ENCODE peak calls at places on chromosome 17, in seven cellular contexts. I is HCT116, O is WTC11, B is GM12878, K is HepG2, P is K562, A is H1. T is an unnamed sample.

GRCh38 chr17:58666858-58667267 is 25.0 kb downstream of the TEX14 start:
- DNase-seq in I (peak), O (no peak), B (no peak), K (no peak), P (peak), A (no peak), T (no peak)

GRCh38 chr17:5772720-5773119 is 188.4 kb upstream of the NLRP1 start:
- DNase-seq in I (no peak), O (no peak), B (no peak), K (no peak), P (no peak), A (no peak), T (no peak)

GRCh38 chr17:2468270-2468669 is 43.4 kb downstream of the METTL16 start:
- DNase-seq in I (no peak), O (no peak), B (no peak), K (no peak), P (no peak), A (no peak), T (no peak)

GRCh38 chr17:67559381-67559966 is 158.3 kb upstream of the NOL11 start:
- DNase-seq in I (no peak), O (peak), B (no peak), K (no peak), P (peak), A (peak), T (no peak)

GRCh38 chr17:48576479-48577309 is 1.5 kb downstream of the HOXB4 start:
- DNase-seq in I (no peak), O (no peak), B (no peak), K (no peak), P (peak), A (no peak), T (no peak)

GRCh38 chr17:1977583-1978395 is 47.3 kb downstream of the RTN4RL1 start:
- DNase-seq in I (no peak), O (peak), B (no peak), K (no peak), P (no peak), A (peak), T (no peak)

GRCh38 chr17:17305282-17305801 is 2.2 kb downstream of the NT5M start:
- DNase-seq in I (no peak), O (no peak), B (peak), K (peak), P (peak), A (no peak), T (no peak)

GRCh38 chr17:72782985-72783701 is 309.3 kb downstream of the SLC39A11 start:
- DNase-seq in I (no peak), O (no peak), B (no peak), K (peak), P (no peak), A (no peak), T (no peak)

GRCh38 chr17:30380106-30380420 is 1.3 kb downstream of the CPD start:
- DNase-seq in I (no peak), O (no peak), B (peak), K (no peak), P (no peak), A (no peak), T (no peak)

GRCh38 chr17:7634384-7634783 is 4.4 kb downstream of the SHBG start:
- DNase-seq in I (no peak), O (peak), B (no peak), K (no peak), P (peak), A (peak), T (peak)

GRCh38 chr17:14699569-14700190 is 398.8 kb downstream of the HS3ST3B1 start:
- DNase-seq in I (no peak), O (no peak), B (no peak), K (peak), P (no peak), A (no peak), T (no peak)

GRCh38 chr17:50328360-50328759 is 17.6 kb upstream of the XYLT2 start:
- DNase-seq in I (no peak), O (no peak), B (no peak), K (no peak), P (no peak), A (no peak), T (no peak)

GRCh38 chr17:1947229-1947742 is 77.8 kb downstream of the RTN4RL1 start:
- DNase-seq in I (no peak), O (no peak), B (no peak), K (peak), P (no peak), A (no peak), T (no peak)

GRCh38 chr17:9074106-9074505 is 52.8 kb downstream of the NTN1 start:
- DNase-seq in I (peak), O (no peak), B (no peak), K (no peak), P (no peak), A (no peak), T (no peak)
- TF ChIP-seq SP1 in I (peak), O (no peak), B (no peak), K (no peak), P (no peak), A (no peak), T (no peak)

GRCh38 chr17:42679001-42679491 is 2.3 kb upstream of the PLEKHH3 start:
- DNase-seq in I (no peak), O (no peak), B (no peak), K (peak), P (peak), A (no peak), T (no peak)
- TF ChIP-seq SP1 in I (no peak), O (no peak), B (no peak), K (no peak), P (no peak), A (no peak), T (no peak)

DNA sequence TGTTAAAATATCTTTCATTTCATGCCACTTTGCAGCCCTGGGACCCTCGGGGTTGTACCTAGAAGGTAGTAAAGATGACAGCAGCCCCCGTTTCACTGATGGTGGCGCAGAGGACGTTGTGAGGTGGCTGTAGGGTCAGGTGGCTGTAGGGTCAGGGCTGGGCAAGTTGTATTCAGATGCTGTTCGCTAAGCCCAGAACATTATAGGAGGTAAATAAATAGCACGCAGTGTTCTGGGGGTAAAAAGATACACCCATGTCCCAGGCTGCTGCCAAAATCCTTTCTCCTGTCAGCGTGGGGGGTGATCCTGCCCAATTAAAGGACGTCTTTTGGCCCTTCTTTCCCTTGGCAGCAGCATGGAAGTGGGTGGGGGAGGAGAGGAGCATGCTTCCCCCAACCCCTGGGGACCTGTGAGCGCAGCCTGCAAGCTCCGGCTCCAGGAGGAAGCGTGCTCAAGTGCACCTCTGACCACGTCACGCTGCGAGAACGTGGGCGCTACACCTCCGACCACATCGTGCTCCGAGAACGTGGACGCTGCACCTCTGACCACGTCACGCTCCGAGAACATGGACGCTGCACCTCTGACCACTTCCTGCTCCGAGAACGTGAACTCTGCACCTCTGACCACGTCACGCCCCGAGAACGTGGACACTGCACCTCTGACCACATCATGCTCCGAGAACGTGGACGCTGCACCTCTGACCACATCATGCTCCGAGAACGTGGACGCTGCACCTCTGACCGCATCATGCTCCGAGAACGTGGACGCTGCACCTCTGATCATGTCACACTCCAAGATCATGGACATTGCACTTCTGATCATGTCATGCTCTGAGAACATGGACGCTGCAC is 182.1 kb downstream of the RPTOR start:
- DNase-seq in I (no peak), O (no peak), B (no peak), K (no peak), P (no peak), A (no peak), T (no peak)
- TF ChIP-seq SP1 in I (no peak), O (no peak), B (no peak), K (no peak), P (no peak), A (no peak), T (no peak)

GRCh38 chr17:57580055-57580739 is 164.9 kb downstream of the CCDC182 start:
- DNase-seq in I (no peak), O (no peak), B (no peak), K (peak), P (no peak), A (no peak), T (no peak)

GRCh38 chr17:57578608-57578990 is 166.5 kb downstream of the CCDC182 start:
- DNase-seq in I (no peak), O (no peak), B (peak), K (no peak), P (no peak), A (no peak), T (no peak)

GRCh38 chr17:57579245-57579644 is 165.9 kb downstream of the CCDC182 start:
- DNase-seq in I (no peak), O (no peak), B (no peak), K (no peak), P (no peak), A (no peak), T (no peak)

GRCh38 chr17:57576744-57577143 is 168.4 kb downstream of the CCDC182 start:
- DNase-seq in I (no peak), O (no peak), B (no peak), K (no peak), P (no peak), A (no peak), T (no peak)

GRCh38 chr17:57577751-57578607 is 167.1 kb downstream of the CCDC182 start:
- DNase-seq in I (no peak), O (no peak), B (no peak), K (peak), P (no peak), A (no peak), T (peak)
- TF ChIP-seq SP1 in I (no peak), O (no peak), B (no peak), K (no peak), P (no peak), A (no peak), T (no peak)

DNA sequence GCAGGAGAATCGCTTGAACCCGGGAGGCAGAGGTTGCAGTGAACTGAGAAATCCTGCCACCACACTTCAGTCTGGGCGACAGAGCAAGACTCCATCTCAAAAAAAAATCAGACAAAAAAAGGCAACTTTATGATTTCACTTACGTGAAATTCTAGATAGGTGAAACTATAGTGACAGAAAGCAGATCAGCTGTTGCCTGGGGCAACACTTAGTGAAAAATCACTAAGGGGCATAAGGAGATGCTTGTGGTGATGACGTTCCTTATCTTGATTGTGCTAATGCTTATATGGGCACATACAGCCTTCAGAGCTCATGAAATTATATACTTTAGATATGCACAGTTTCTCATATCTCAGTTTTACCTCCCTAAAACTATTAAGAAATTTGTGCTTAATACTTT is 41.6 kb upstream of the SLC5A10 start:
- DNase-seq in I (no peak), O (no peak), B (no peak), K (no peak), P (no peak), A (no peak), T (no peak)
- TF ChIP-seq SP1 in I (no peak), O (no peak), B (no peak), K (no peak), P (no peak), A (no peak), T (no peak)

GRCh38 chr17:77405867-77406513 is 265.2 kb downstream of the SEC14L1 start:
- DNase-seq in I (no peak), O (no peak), B (no peak), K (no peak), P (no peak), A (no peak), T (no peak)

GRCh38 chr17:77403854-77404253 is 263.1 kb downstream of the SEC14L1 start:
- DNase-seq in I (no peak), O (no peak), B (no peak), K (no peak), P (no peak), A (no peak), T (no peak)

GRCh38 chr17:77407321-77408277 is 266.8 kb downstream of the SEC14L1 start:
- DNase-seq in I (no peak), O (no peak), B (no peak), K (no peak), P (no peak), A (no peak), T (no peak)

GRCh38 chr17:77402159-77402731 is 261.5 kb downstream of the SEC14L1 start:
- DNase-seq in I (no peak), O (no peak), B (no peak), K (no peak), P (no peak), A (no peak), T (no peak)

GRCh38 chr17:77404812-77405581 is 264.2 kb downstream of the SEC14L1 start:
- DNase-seq in I (no peak), O (no peak), B (peak), K (no peak), P (no peak), A (no peak), T (no peak)
- TF ChIP-seq SP1 in I (no peak), O (no peak), B (no peak), K (no peak), P (no peak), A (no peak), T (no peak)

DNA sequence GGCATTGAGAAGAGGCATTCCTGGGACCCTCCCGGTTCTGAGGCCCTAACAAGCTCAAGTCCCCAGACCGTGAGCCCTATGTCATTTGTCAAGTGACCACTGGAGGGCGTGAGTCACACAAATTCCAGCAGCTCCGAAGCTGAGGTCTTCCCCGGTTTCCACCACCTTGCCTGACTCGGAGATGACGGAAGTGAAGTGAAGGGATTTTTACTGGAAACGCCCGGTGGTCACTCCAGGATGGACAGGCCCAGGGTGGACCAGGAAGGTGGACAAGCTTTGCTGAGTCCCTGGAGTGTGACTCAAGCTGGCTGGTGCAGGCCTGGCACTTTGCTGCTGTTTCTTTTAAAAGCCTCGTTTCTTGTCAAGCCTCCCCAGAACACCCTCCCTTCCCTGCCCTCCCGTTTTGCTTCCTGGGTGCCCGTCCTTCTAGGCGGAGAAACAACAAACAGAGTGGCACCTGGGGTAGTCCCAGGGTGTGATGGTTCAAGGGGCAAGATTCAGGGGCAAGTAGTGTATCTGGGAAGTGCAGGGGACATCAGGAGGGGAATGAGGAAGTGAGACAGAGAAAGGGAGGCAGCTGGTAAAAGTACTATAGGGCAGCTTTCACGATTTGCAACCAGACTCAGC is 5.3 kb upstream of the NOS2 start:
- DNase-seq in I (peak), O (peak), B (peak), K (peak), P (peak), A (peak), T (peak)
- TF ChIP-seq SP1 in I (no peak), O (no peak), B (peak), K (no peak), P (no peak), A (no peak), T (no peak)